ENCODE peak calls at places on chromosomes 3 and 15, in five cellular contexts. P, A, X, H and V are unnamed samples.

GRCh38 chr3:123298903-123299302 is 97.2 kb downstream of the SEC22A start:
- DNase-seq in X (no peak), A (no peak), H (no peak), P (no peak), V (no peak)

GRCh38 chr3:178203650-178204049 is 332.6 kb upstream of the KCNMB2 start:
- DNase-seq in X (no peak), P (no peak), A (no peak), H (no peak), V (no peak)

GRCh38 chr3:119418641-119419040 is 44.8 kb downstream of the TMEM39A start:
- DNase-seq in A (no peak), H (peak; percentile 9), X (no peak), P (no peak), V (no peak)

GRCh38 chr3:70977712-70978111 is 605.8 kb downstream of the FOXP1 start:
- DNase-seq in X (no peak), A (no peak), P (no peak), H (no peak), V (no peak)

GRCh38 chr3:9867106-9867505 is 12.9 kb downstream of the CIDEC start:
- DNase-seq in X (no peak), A (no peak), H (no peak), P (no peak), V (no peak)

GRCh38 chr3:197711973-197712707 is 24.6 kb downstream of the RUBCN start:
- DNase-seq in P (peak; percentile 92), X (peak; percentile 65), A (no peak), H (peak; percentile 96), V (peak; percentile 71)

GRCh38 chr3:129567176-129567705 is 24.3 kb downstream of the H1-8 start:
- DNase-seq in X (no peak), H (no peak), P (no peak), A (no peak), V (no peak)

GRCh38 chr15:72534522-72534921 is 60.4 kb downstream of the ARIH1 start:
- DNase-seq in X (no peak), A (no peak), H (no peak), P (peak; percentile 79), V (no peak)

GRCh38 chr3:188220988-188221818 is 67.2 kb downstream of the LPP start:
- DNase-seq in H (peak; percentile 50), A (no peak), X (no peak), P (no peak), V (no peak)

GRCh38 chr3:37519236-37519635 is 342.4 kb upstream of the CTDSPL start:
- DNase-seq in X (no peak), P (no peak), A (no peak), H (no peak), V (no peak)

GRCh38 chr3:174651951-174652350 is 207.2 kb upstream of the NAALADL2 start:
- DNase-seq in X (no peak), P (no peak), H (no peak), A (no peak), V (no peak)

GRCh38 chr3:126926684-126927404 is 56.1 kb upstream of the PLXNA1 start:
- DNase-seq in P (no peak), X (peak; percentile 43), A (no peak), H (peak; percentile 89), V (no peak)

GRCh38 chr15:43007551-43007950 is 87.0 kb upstream of the TTBK2 start:
- DNase-seq in P (no peak), X (no peak), A (no peak), H (no peak), V (no peak)

GRCh38 chr3:48233542-48233941 is 7.4 kb upstream of the ZNF589 start:
- DNase-seq in X (no peak), H (no peak), P (no peak), A (no peak), V (no peak)

GRCh38 chr15:55980511-55980910 is 12.9 kb downstream of the NEDD4 start:
- DNase-seq in X (no peak), P (no peak), H (no peak), A (no peak), V (no peak)

GRCh38 chr15:65877752-65878151 is 8.5 kb downstream of the RAB11A start:
- DNase-seq in P (no peak), H (no peak), X (no peak), A (no peak), V (no peak)

GRCh38 chr15:57647791-57648130 is 56.1 kb downstream of the MYZAP start:
- DNase-seq in A (no peak), H (peak; percentile 30), X (peak; percentile 66), P (no peak), V (no peak)

GRCh38 chr3:21484323-21485154 is 266.5 kb downstream of the ZNF385D start:
- DNase-seq in A (peak; percentile 0), P (peak; percentile 20), H (peak; percentile 55), X (peak; percentile 60), V (peak; percentile 8)

GRCh38 chr3:16207031-16207430 is 32.6 kb downstream of the GALNT15 start:
- DNase-seq in H (no peak), A (no peak), X (no peak), P (no peak), V (no peak)

GRCh38 chr3:120348065-120348980 is 831 bp downstream of the LRRC58 start:
- DNase-seq in A (no peak), H (no peak), X (no peak), P (peak; percentile 75), V (no peak)

GRCh38 chr3:64555351-64555750 is 132.4 kb downstream of the ADAMTS9 start:
- DNase-seq in H (no peak), X (no peak), A (no peak), P (no peak), V (no peak)

GRCh38 chr3:158731938-158732855 is at the start of gene RARRES1:
- DNase-seq in A (peak; percentile 64), P (peak; percentile 51), H (no peak), X (peak; percentile 74), V (peak; percentile 61)

GRCh38 chr3:113242091-113242581 is 30.8 kb downstream of the BOC start:
- DNase-seq in X (no peak), P (no peak), A (no peak), H (peak; percentile 84), V (no peak)

GRCh38 chr3:98917608-98918007 is 16.1 kb upstream of the DCBLD2 start:
- DNase-seq in X (no peak), H (no peak), A (no peak), P (no peak), V (no peak)

GRCh38 chr3:149512073-149512782 is 37.7 kb downstream of the TM4SF4 start:
- DNase-seq in X (peak; percentile 79), H (peak; percentile 30), A (peak; percentile 19), P (peak; percentile 39), V (peak; percentile 68)